ENCODE peak calls at places on chromosome 1, in ten cellular contexts. E is CD8-positive, alpha-beta memory T cell; Y is GM12864; P is T-helper 1 cell; I is fibroblast of lung; C is HTR-8/SVneo; Q is B cell; T is stimulated activated CD4-positive, alpha-beta T cell treated with anti-CD3 and anti-CD28 coated beads, Interleukin-4, amount 100 ng/mL, for 48 hours; J is nucleus accumbens; Z is GM23248. D is an unnamed sample.

GRCh38 chr1:1197551-1198422 is 8.6 kb downstream of the TNFRSF18 start:
- DNase-seq in E (no peak), Y (no peak), P (peak; percentile 3), I (no peak), C (no peak), Q (no peak), T (no peak), J (no peak), Z (no peak), D (no peak)

GRCh38 chr1:167065481-167065880 is 24.7 kb downstream of the GPA33 start:
- DNase-seq in E (no peak), Y (no peak), P (no peak), I (no peak), C (no peak), Q (no peak), T (no peak), J (no peak), Z (no peak), D (no peak)

GRCh38 chr1:23743287-23744052 is at the start of gene ELOA:
- DNase-seq in E (peak; percentile 70), Y (no peak), P (peak; percentile 76), I (peak; percentile 64), C (peak; percentile 76), Q (peak; percentile 73), T (peak; percentile 73), J (peak; percentile 62), Z (peak; percentile 90), D (peak; percentile 67)

GRCh38 chr1:36847761-36848160 is 186.6 kb downstream of the GRIK3 start:
- DNase-seq in E (no peak), Y (no peak), P (no peak), I (no peak), C (no peak), Q (no peak), T (no peak), J (no peak), Z (no peak), D (no peak)

GRCh38 chr1:938711-939504 is 15.2 kb downstream of the SAMD11 start:
- DNase-seq in E (no peak), Y (no peak), P (no peak), I (no peak), C (no peak), Q (no peak), T (no peak), J (no peak), Z (no peak), D (no peak)

GRCh38 chr1:24107462-24108225 is 4.3 kb downstream of the MYOM3 start:
- DNase-seq in E (no peak), Y (no peak), P (no peak), I (peak; percentile 82), C (no peak), Q (no peak), T (no peak), J (no peak), Z (peak; percentile 96), D (no peak)

GRCh38 chr1:22488319-22488718 is 36.7 kb downstream of the ZBTB40 start:
- DNase-seq in E (no peak), Y (no peak), P (no peak), I (no peak), C (no peak), Q (no peak), T (no peak), J (no peak), Z (peak; percentile 5), D (no peak)

GRCh38 chr1:193417420-193417819 is 231.0 kb upstream of the B3GALT2 start:
- DNase-seq in E (no peak), Y (no peak), P (no peak), I (peak; percentile 37), C (no peak), Q (no peak), T (peak; percentile 9), J (no peak), Z (peak; percentile 35), D (peak; percentile 25)

GRCh38 chr1:26541816-26542711 is 12.5 kb downstream of the RPS6KA1 start:
- DNase-seq in E (peak; percentile 76), Y (peak; percentile 86), P (peak; percentile 52), I (no peak), C (no peak), Q (peak; percentile 95), T (peak; percentile 84), J (peak; percentile 37), Z (peak; percentile 71), D (peak; percentile 49)

GRCh38 chr1:12405325-12406217 is 175.7 kb downstream of the VPS13D start:
- DNase-seq in E (no peak), Y (no peak), P (no peak), I (peak; percentile 66), C (no peak), Q (no peak), T (no peak), J (no peak), Z (peak; percentile 65), D (no peak)

GRCh38 chr1:11985851-11986250 is 5.6 kb downstream of the MFN2 start:
- DNase-seq in E (no peak), Y (no peak), P (no peak), I (no peak), C (no peak), Q (no peak), T (no peak), J (no peak), Z (peak; percentile 76), D (no peak)

GRCh38 chr1:54069792-54070548 is 16.6 kb downstream of the TCEANC2 start:
- DNase-seq in E (peak; percentile 48), Y (no peak), P (no peak), I (peak; percentile 52), C (peak; percentile 63), Q (no peak), T (no peak), J (no peak), Z (peak; percentile 72), D (no peak)

GRCh38 chr1:9736241-9736640 is 84.7 kb downstream of the PIK3CD start:
- DNase-seq in E (no peak), Y (no peak), P (no peak), I (no peak), C (no peak), Q (no peak), T (no peak), J (no peak), Z (no peak), D (no peak)

GRCh38 chr1:97806996-97807395 is 113.8 kb downstream of the DPYD start:
- DNase-seq in E (no peak), Y (no peak), P (no peak), I (no peak), C (no peak), Q (no peak), T (no peak), J (no peak), Z (peak; percentile 16), D (no peak)

GRCh38 chr1:15959847-15960446 is 16.0 kb downstream of the ZBTB17 start:
- DNase-seq in E (no peak), Y (no peak), P (no peak), I (no peak), C (no peak), Q (no peak), T (no peak), J (no peak), Z (no peak), D (peak; percentile 27)

GRCh38 chr1:205748398-205749093 is 1.4 kb downstream of the NUCKS1 start:
- DNase-seq in E (no peak), Y (peak; percentile 30), P (no peak), I (peak; percentile 69), C (no peak), Q (peak; percentile 43), T (peak; percentile 28), J (no peak), Z (peak; percentile 88), D (no peak)

D was measured in activated CD4-positive, alpha-beta T cell treated with anti-CD3 and anti-CD28 coated beads, Interleukin-2, amount 50 U/mL, for 4 hours.